ENCODE peak calls at places on chromosome 17, in four cellular contexts. R is GM12878, M is K562, Z is HepG2. Y is an unnamed sample.

GRCh38 chr17:35847633-35848373 is 20.9 kb downstream of the HEATR9 start:
- DNase-seq in R (no peak), M (no peak), Z (no peak), Y (no peak)

GRCh38 chr17:73232587-73233373 is 28.9 kb downstream of the CPSF4L start:
- DNase-seq in R (no peak), M (peak), Z (no peak), Y (no peak)

GRCh38 chr17:57001541-57001940 is 23.6 kb downstream of the SCPEP1 start:
- DNase-seq in R (no peak), M (no peak), Z (no peak), Y (no peak)

GRCh38 chr17:56653877-56654276 is 60.4 kb downstream of the NOG start:
- DNase-seq in R (peak), M (peak), Z (peak), Y (peak)

GRCh38 chr17:4604111-4604644 is 19.8 kb downstream of the SMTNL2 start:
- DNase-seq in R (no peak), M (peak), Z (no peak), Y (peak)

GRCh38 chr17:28189667-28190066 is 129.3 kb upstream of the TMEM97 start:
- DNase-seq in R (no peak), M (peak), Z (no peak), Y (no peak)

GRCh38 chr17:40097931-40098845 is 2.2 kb downstream of the NR1D1 start:
- DNase-seq in R (no peak), M (peak), Z (peak), Y (no peak)

GRCh38 chr17:45371414-45372324 is 54.8 kb upstream of the MAP3K14 start:
- DNase-seq in R (no peak), M (no peak), Z (peak), Y (peak)

GRCh38 chr17:30363715-30364202 is 15.0 kb upstream of the CPD start:
- DNase-seq in R (peak), M (peak), Z (no peak), Y (no peak)

GRCh38 chr17:80084773-80085172 is 16.6 kb upstream of the GAA start:
- DNase-seq in R (no peak), M (no peak), Z (no peak), Y (no peak)

GRCh38 chr17:62891659-62892058 is 74.4 kb upstream of the TANC2 start:
- DNase-seq in R (no peak), M (no peak), Z (no peak), Y (no peak)

GRCh38 chr17:45651145-45651713 is 132.9 kb upstream of the CRHR1 start:
- DNase-seq in R (no peak), M (no peak), Z (no peak), Y (no peak)

GRCh38 chr17:79799174-79799537 is 2.3 kb upstream of the CBX8 start:
- DNase-seq in R (no peak), M (no peak), Z (no peak), Y (peak)

GRCh38 chr17:9444687-9445086 is 130.9 kb downstream of the STX8 start:
- DNase-seq in R (no peak), M (no peak), Z (peak), Y (no peak)

GRCh38 chr17:18966831-18967624 is 15.1 kb downstream of the SLC5A10 start:
- DNase-seq in R (no peak), M (no peak), Z (no peak), Y (no peak)

GRCh38 chr17:18965530-18966236 is 13.7 kb downstream of the SLC5A10 start:
- DNase-seq in R (no peak), M (no peak), Z (no peak), Y (no peak)

GRCh38 chr17:18970582-18971480 is 18.9 kb downstream of the SLC5A10 start:
- DNase-seq in R (no peak), M (no peak), Z (no peak), Y (no peak)

GRCh38 chr17:18968945-18969887 is 17.3 kb downstream of the SLC5A10 start:
- DNase-seq in R (no peak), M (peak), Z (no peak), Y (no peak)

DNA sequence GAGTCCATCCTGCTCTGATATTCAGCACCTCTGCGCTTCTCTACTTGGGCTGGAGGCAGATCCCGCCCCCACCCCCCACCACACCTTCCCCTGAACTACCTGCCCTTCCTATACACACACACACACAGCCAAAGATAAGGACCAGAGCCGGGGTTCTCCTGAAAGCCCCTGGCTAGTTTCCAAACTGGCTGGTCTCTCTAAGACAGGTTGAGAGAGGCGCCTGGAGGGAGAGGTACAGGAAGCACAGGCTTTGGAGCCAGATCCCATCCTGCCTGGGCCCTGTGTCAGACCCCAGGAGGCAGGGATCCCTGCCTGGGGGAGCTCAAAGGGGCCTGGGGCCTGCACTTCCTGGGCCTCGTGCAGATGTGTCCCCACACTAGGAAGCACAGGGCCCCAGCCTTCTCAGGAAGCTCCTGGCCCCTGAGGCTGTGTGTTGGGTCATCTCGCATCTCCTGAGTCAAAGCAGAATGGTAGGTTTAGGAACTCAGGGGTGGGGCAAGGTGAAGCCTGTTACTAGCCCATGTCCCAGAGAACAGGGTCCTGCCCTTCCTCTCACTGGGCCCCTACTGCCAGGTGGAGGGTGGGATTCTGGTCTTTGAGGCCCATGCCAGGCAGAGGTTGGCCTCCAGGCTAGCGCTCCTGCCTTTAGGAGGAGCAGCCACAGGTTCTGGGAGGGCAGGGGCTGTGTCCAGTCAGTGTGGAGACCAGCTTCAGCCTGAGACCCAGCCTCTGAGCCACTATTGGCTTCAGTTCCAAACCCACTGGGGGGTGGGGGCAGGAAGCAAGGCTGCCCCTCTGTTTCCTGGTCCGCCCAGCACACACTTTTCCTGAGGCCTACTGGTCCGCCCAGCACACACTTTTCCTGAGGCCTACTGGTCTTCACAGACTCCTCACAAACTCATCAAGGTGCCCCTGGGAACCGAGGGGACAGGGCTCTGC is 16.1 kb downstream of the SLC5A10 start:
- DNase-seq in R (no peak), M (peak), Z (no peak), Y (no peak)
- TF ChIP-seq ZBTB33 in R (no peak), M (no peak), Z (no peak), Y (no peak)

GRCh38 chr17:82664701-82665182 is 16.5 kb upstream of the WDR45B start:
- DNase-seq in R (no peak), M (no peak), Z (no peak), Y (peak)
- TF ChIP-seq SMC3 in R (no peak), M (no peak), Z (no peak), Y (no peak)

GRCh38 chr17:34151081-34151480 is 104.0 kb upstream of the CCL2 start:
- DNase-seq in R (no peak), M (no peak), Z (no peak), Y (no peak)

DNA sequence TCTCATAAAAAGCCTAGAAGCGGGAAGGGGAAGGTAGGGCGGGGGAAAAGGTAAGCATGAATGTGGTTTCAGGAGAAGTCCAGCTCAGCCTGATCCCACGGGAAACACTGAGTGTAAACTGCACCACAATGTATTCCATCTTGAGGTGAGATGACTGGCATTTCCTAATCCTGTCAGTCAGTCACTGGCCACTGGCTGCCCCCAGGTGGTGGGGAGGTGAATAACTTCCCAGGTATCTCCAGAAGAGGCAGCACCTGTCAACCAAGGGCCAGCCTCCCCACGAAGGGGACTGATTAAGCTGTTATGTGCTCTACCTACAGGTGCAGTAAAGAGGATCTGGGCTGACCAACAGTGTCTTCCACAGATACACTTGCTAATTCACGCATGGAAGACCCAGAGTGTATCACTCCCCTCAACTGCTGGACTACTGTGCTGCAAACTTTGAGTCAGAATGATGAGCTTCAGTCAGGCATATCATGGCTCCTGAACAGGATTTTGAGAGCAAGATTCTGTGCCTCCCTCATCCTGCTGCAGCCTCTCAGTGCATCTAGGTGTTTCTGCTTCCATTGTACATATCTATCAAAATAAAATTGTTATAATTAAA is 108.5 kb upstream of the CCL2 start:
- DNase-seq in R (no peak), M (peak), Z (peak), Y (peak)
- TF ChIP-seq ZBTB33 in R (no peak), M (no peak), Z (no peak), Y (no peak)

DNA sequence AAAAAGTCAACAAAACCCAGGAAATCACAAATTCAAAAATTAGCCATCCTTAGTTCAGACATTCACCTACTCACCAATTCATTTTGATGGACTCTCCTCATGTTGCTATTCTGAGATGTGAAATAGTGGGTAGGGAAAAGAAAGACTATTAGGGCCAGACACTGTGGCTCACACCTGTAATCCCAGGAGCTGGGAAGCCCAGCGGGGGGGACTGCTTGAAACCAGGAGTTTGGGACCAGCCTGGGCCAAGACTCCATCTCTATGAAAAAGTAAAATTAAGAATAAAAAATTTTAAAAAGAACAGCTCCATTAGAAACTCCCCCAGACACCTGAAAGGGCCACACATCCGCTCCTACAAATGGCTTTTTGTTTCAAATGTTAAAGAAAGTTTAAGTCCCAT is 21.4 kb downstream of the UBE2O start:
- DNase-seq in R (no peak), M (no peak), Z (no peak), Y (no peak)
- TF ChIP-seq SMC3 in R (no peak), M (no peak), Z (no peak), Y (no peak)

DNA sequence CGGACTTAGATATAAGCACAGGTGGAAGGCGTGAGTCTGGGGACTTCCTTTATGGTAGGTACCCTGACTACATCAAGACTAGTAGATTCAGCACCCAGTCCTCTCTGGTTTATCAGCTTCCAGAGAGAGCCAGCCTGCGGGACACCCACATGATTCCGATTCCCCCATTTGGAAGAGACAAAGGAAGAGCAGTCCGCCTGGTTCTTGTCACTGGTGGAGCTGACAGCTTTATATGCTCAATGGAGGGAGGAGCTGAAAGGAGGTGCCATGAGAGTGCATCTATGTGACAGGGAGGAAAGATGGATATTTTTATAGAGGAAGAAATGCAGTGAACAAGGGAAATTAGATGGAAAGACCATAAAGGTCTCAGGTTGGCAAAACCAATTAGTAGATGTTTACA is 437.7 kb downstream of the PMP22 start:
- DNase-seq in R (no peak), M (no peak), Z (no peak), Y (no peak)
- TF ChIP-seq ZBTB33 in R (no peak), M (no peak), Z (no peak), Y (no peak)